ENCODE peak calls at places on chromosomes 7 and 10, in six cellular contexts. T is fibroblast of mammary gland, G is ovary, V is WERI-Rb-1, K is thoracic aorta, R is GM23248. N is an unnamed sample.

GRCh38 chr7:141024668-141025067 is 9.9 kb upstream of the MRPS33 start:
- DNase-seq in V (no peak), G (no peak), R (no peak), K (no peak), T (no peak), N (no peak)

GRCh38 chr7:84113906-84114875 is 80.4 kb downstream of the SEMA3A start:
- DNase-seq in V (no peak), G (no peak), T (no peak), K (no peak), R (no peak), N (no peak)

GRCh38 chr7:64951250-64951848 is 39.5 kb downstream of the ZNF117 start:
- DNase-seq in G (no peak), K (no peak), V (no peak), T (peak), R (peak), N (no peak)

GRCh38 chr10:31320598-31321211 is 1.7 kb downstream of the ZEB1 start:
- DNase-seq in R (peak), G (peak), V (peak), K (no peak), T (peak), N (peak)

GRCh38 chr7:87480386-87480785 is 4.9 kb upstream of the ABCB4 start:
- DNase-seq in G (no peak), R (peak), V (no peak), K (no peak), T (peak), N (no peak)

GRCh38 chr7:74480861-74481417 is 27.2 kb downstream of the GTF2IRD1 start:
- DNase-seq in R (peak), T (peak), V (peak), K (no peak), G (peak), N (peak)

GRCh38 chr7:43244232-43244631 is 131.8 kb downstream of the HECW1 start:
- DNase-seq in R (peak), V (no peak), K (no peak), G (no peak), T (peak), N (no peak)

GRCh38 chr7:73577627-73578341 is 595 bp downstream of the TBL2 start:
- DNase-seq in G (no peak), V (no peak), T (no peak), R (peak), K (no peak), N (no peak)

GRCh38 chr10:80277567-80278250 is 11.7 kb downstream of the MAT1A start:
- DNase-seq in G (peak), T (no peak), K (no peak), V (no peak), R (no peak), N (peak)

GRCh38 chr7:106813705-106814305 is 51.3 kb upstream of the PIK3CG start:
- DNase-seq in K (no peak), G (no peak), T (peak), V (no peak), R (peak), N (no peak)

GRCh38 chr7:41869596-41869995 is 166.7 kb upstream of the INHBA start:
- DNase-seq in K (no peak), T (peak), G (peak), R (peak), V (no peak), N (no peak)

GRCh38 chr10:29535012-29535777 is 99.6 kb downstream of the SVIL start:
- DNase-seq in R (peak), T (peak), K (no peak), G (peak), V (peak), N (peak)

GRCh38 chr7:116647290-116647689 is 24.7 kb upstream of the MET start:
- DNase-seq in K (no peak), R (no peak), T (no peak), V (no peak), G (no peak), N (no peak)

GRCh38 chr7:69860486-69860885 is 262.2 kb downstream of the AUTS2 start:
- DNase-seq in V (no peak), K (no peak), R (no peak), G (no peak), T (no peak), N (peak)

GRCh38 chr7:43625977-43626376 is 43.1 kb downstream of the STK17A start:
- DNase-seq in R (no peak), T (no peak), K (no peak), G (no peak), V (no peak), N (no peak)

GRCh38 chr10:74825033-74825370 is 1.4 kb upstream of the KAT6B start:
- DNase-seq in T (no peak), V (peak), K (no peak), G (no peak), R (peak), N (peak)

GRCh38 chr10:29981510-29981909 is 77.9 kb downstream of the JCAD start:
- DNase-seq in K (no peak), G (no peak), V (no peak), T (no peak), R (no peak), N (no peak)

GRCh38 chr7:22663319-22663718 is 63.7 kb upstream of the IL6 start:
- DNase-seq in T (peak), K (no peak), G (no peak), R (peak), V (no peak), N (no peak)

GRCh38 chr7:143405671-143406352 is 2.8 kb downstream of the EPHA1 start:
- DNase-seq in V (no peak), K (no peak), G (no peak), R (no peak), T (no peak), N (no peak)

GRCh38 chr10:117168135-117168674 is 29.1 kb upstream of the KCNK18 start:
- DNase-seq in R (peak), K (no peak), V (peak), T (peak), G (peak), N (peak)
- H3K4me3 ChIP-seq in R (peak), K (peak), V (peak), T (no peak), G (no peak), N (no peak)

GRCh38 chr7:114413741-114414140 is 874 bp upstream of the FOXP2 start:
- DNase-seq in V (no peak), T (no peak), G (no peak), R (peak), K (no peak), N (no peak)
- H3K4me3 ChIP-seq in V (peak), T (no peak), G (no peak), R (no peak), K (peak), N (no peak)

DNA sequence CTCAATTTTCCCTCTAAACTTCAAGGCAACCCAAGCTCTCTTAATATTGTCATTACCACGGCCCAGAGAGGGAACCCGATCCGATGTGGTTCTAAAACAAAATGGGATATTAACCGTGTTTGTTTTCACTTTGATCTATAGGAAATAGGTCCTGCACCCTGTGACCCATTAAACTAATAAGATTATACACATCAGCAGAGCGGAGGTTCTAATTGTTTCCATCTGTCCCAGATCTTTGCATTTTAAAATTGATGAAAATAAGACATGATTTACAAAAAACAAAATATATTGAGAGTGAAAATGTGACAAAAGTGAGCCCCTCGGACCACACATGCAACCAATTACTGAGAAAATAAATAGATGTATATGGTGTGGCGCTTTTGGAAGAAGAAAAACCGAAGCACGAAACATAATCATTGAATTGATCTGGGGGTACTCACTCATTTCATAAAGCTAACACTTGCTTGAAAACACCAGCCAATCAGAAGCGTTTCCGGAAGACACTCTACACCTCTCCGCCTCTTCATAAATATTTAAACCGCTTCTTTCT is 290.2 kb upstream of the NFE2L3 start:
- DNase-seq in G (no peak), V (no peak), R (peak), K (no peak), T (no peak), N (no peak)
- H3K4me3 ChIP-seq in G (no peak), V (peak), R (peak), K (peak), T (peak), N (no peak)

GRCh38 chr7:139738772-139739171 is 39.0 kb downstream of the HIPK2 start:
- DNase-seq in V (no peak), G (no peak), R (no peak), K (no peak), T (no peak), N (no peak)

GRCh38 chr7:139738101-139738489 is 39.7 kb downstream of the HIPK2 start:
- DNase-seq in G (no peak), T (no peak), R (peak), V (no peak), K (no peak), N (no peak)

GRCh38 chr7:139741239-139741638 is 36.6 kb downstream of the HIPK2 start:
- DNase-seq in V (no peak), R (no peak), G (no peak), K (no peak), T (no peak), N (no peak)

GRCh38 chr7:139741813-139742344 is 35.9 kb downstream of the HIPK2 start:
- DNase-seq in K (no peak), T (no peak), R (peak), V (no peak), G (no peak), N (no peak)

GRCh38 chr7:139739863-139740597 is 37.8 kb downstream of the HIPK2 start:
- DNase-seq in V (no peak), K (no peak), R (no peak), T (no peak), G (no peak), N (peak)
- H3K4me3 ChIP-seq in V (no peak), K (no peak), R (no peak), T (no peak), G (no peak), N (no peak)

GRCh38 chr7:33986951-33987948 is 81.9 kb downstream of the BMPER start:
- DNase-seq in R (peak), V (no peak), G (no peak), K (no peak), T (peak), N (no peak)
- H3K4me3 ChIP-seq in R (peak), V (no peak), G (no peak), K (no peak), T (peak), N (no peak)

DNA sequence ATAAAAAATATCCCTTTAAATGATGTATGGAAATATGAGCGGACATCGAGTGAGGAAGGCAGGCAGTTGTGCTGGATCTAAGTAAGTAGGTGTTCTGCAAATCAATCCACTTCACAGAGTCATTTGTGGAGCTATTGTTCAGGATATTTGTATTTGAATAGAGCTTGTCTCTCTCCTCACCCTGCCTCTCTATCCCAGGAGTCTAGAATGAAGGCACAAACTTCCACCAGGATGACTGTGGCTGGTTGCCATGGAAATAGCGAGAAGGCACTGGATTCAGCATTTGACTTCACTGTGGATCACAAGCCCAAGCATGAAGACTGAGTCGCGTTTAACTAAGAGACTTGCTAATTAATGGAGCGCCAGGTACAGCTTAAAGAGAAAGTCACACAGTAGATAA is 53.2 kb downstream of the NPY start:
- DNase-seq in T (no peak), G (no peak), K (no peak), R (no peak), V (no peak), N (no peak)
- H3K4me3 ChIP-seq in T (no peak), G (no peak), K (no peak), R (no peak), V (no peak), N (no peak)

DNA sequence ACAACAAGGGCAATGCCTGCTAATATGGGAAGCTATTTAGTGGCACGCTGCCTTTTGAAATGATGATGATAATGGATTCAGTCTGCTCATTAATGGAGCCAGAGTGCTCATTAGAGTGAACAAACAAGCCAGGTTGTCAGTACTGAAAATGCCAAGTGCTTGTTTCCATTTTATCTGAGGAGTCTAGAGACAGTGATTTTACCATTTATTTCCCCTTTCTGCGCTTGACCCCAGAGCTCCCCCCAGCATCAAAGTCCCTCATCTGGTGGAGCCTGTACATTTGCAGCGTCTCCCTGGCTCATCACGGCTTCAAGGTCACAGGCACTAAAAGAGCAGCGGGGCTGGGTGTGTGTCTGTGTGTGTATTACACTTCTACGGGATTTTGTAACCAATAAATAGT is 553.9 kb downstream of the TFEC start:
- DNase-seq in V (no peak), T (no peak), G (peak), R (peak), K (no peak), N (no peak)
- H3K4me3 ChIP-seq in V (no peak), T (no peak), G (peak), R (peak), K (peak), N (no peak)

GRCh38 chr10:73159038-73159648 is 8.7 kb downstream of the ECD start:
- DNase-seq in V (peak), T (peak), R (peak), K (no peak), G (peak), N (peak)

GRCh38 chr10:73161662-73162061 is 6.1 kb downstream of the ECD start:
- DNase-seq in R (no peak), T (no peak), K (no peak), V (no peak), G (no peak), N (no peak)

GRCh38 chr10:73161079-73161478 is 6.7 kb downstream of the ECD start:
- DNase-seq in V (no peak), K (no peak), G (no peak), T (no peak), R (no peak), N (no peak)

DNA sequence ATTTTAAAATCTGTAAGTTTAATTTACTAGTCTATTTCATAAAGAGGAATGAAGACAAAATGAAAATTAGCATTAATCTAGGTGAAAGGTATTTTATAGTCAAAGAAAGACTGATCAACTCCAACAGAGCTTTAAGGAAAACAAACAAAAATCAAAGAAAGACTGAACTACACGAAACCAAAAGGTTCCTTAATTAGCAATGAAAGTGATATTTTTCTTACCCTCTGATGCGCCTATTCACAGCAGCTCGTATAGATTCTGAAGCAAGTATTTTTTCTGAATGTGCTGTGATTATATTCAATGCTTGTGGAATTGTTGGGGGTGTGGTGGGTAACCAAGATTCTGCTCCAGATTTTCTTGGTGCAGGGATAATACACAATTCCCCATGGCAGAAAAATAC is 11.8 kb downstream of the ECD start:
- DNase-seq in K (no peak), R (no peak), G (no peak), V (no peak), T (no peak), N (no peak)
- H3K4me3 ChIP-seq in K (no peak), R (no peak), G (no peak), V (no peak), T (no peak), N (no peak)

GRCh38 chr7:101306307-101306706 is 15.3 kb downstream of the IFT22 start:
- DNase-seq in K (no peak), R (no peak), V (no peak), G (no peak), T (no peak), N (no peak)

GRCh38 chr7:101299511-101300464 is 21.8 kb downstream of the IFT22 start:
- DNase-seq in G (no peak), K (no peak), V (peak), T (no peak), R (no peak), N (no peak)

GRCh38 chr7:101303102-101303701 is 18.4 kb downstream of the IFT22 start:
- DNase-seq in K (no peak), G (no peak), V (no peak), R (peak), T (no peak), N (no peak)

GRCh38 chr7:101300465-101301376 is 20.9 kb downstream of the IFT22 start:
- DNase-seq in R (no peak), T (no peak), K (no peak), G (no peak), V (no peak), N (no peak)

DNA sequence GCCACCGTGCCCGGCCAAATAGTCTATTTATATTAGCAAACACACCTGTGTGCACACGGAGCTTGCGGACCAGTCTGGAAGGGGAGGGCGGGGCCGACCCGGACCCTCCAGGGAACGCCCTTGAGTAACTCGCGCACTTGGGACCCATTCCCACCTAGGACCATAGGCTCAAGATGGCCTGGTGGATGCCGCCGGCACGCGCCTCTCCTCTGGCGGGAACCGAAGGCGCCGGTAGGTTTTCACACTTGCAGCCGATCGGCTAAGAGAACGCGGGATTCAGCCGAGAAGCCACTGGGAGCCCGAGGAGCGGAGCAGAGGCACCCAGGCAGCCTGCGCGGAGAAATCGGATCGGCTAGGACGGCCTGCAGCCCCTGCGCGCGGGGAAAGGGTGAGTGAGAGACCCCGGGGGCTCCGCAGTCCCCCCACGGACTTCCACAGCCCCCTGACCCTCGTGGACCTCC is 18.9 kb downstream of the IFT22 start:
- DNase-seq in V (no peak), G (no peak), T (no peak), K (no peak), R (no peak), N (no peak)
- H3K4me3 ChIP-seq in V (no peak), G (no peak), T (no peak), K (peak), R (no peak), N (no peak)